ENCODE peak calls at places on chromosome 14, in ten cellular contexts. C is esophagus squamous epithelium, Y is esophagus muscularis mucosa, S is cardiac muscle cell, K is bronchial epithelial cell, J is pancreas, L is lung, Q is lower leg skin, H is brain microvascular endothelial cell, W is psoas muscle. N is an unnamed sample.

GRCh38 chr14:64203366-64204006 is 90.7 kb downstream of the ESR2 start:
- DNase-seq in K (no peak), H (no peak), C (no peak), J (no peak), W (no peak), Q (no peak), S (no peak), Y (no peak), L (no peak), N (no peak)

GRCh38 chr14:96275182-96276112 is 19.4 kb downstream of the BDKRB1 start:
- DNase-seq in L (peak), S (peak), Q (peak), H (peak), C (no peak), K (peak), W (peak), J (peak), Y (peak), N (peak)

GRCh38 chr14:79011091-79011919 is 841.1 kb downstream of the NRXN3 start:
- DNase-seq in Q (no peak), H (peak), L (no peak), C (no peak), J (no peak), K (peak), Y (no peak), W (no peak), S (peak), N (no peak)

GRCh38 chr14:103103461-103104388 is 9.2 kb downstream of the EXOC3L4 start:
- DNase-seq in Y (no peak), S (peak), H (no peak), W (peak), C (no peak), L (no peak), Q (no peak), K (peak), J (peak), N (no peak)

GRCh38 chr14:84959796-84960515 is 570.0 kb upstream of the FLRT2 start:
- DNase-seq in K (no peak), Y (no peak), S (no peak), L (no peak), C (no peak), W (no peak), J (no peak), H (no peak), Q (no peak), N (no peak)

GRCh38 chr14:23183076-23183475 is 384 bp downstream of the SLC7A8 start:
- DNase-seq in C (no peak), Y (no peak), K (no peak), W (no peak), Q (no peak), H (no peak), S (no peak), L (no peak), J (no peak), N (no peak)

GRCh38 chr14:79972230-79972629 is 239.1 kb downstream of the DIO2 start:
- DNase-seq in K (no peak), W (no peak), S (no peak), J (no peak), Y (no peak), Q (no peak), L (no peak), H (peak), C (no peak), N (no peak)

GRCh38 chr14:68978550-68978911 is 571 bp downstream of the ACTN1 start:
- DNase-seq in S (peak), Q (peak), K (no peak), Y (no peak), L (peak), H (no peak), J (peak), C (no peak), W (peak), N (peak)

GRCh38 chr14:64038857-64039542 is 186.2 kb downstream of the SYNE2 start:
- DNase-seq in Y (no peak), K (no peak), S (peak), J (no peak), L (no peak), Q (no peak), W (no peak), H (no peak), C (no peak), N (no peak)

GRCh38 chr14:54651649-54652048 is 84.7 kb downstream of the SAMD4A start:
- DNase-seq in Y (no peak), S (no peak), K (peak), J (no peak), W (no peak), C (no peak), H (no peak), L (no peak), Q (no peak), N (no peak)

GRCh38 chr14:31926123-31926522 is 151.0 kb upstream of the ARHGAP5 start:
- DNase-seq in L (no peak), K (peak), H (no peak), C (no peak), J (no peak), Q (no peak), S (peak), W (no peak), Y (no peak), N (no peak)

GRCh38 chr14:31084385-31084784 is 58.2 kb upstream of the STRN3 start:
- DNase-seq in Q (peak), C (no peak), S (no peak), Y (no peak), K (no peak), H (no peak), J (no peak), W (peak), L (no peak), N (no peak)

GRCh38 chr14:57066887-57067513 is 201.7 kb downstream of the EXOC5 start:
- DNase-seq in W (no peak), S (peak), L (no peak), H (peak), Q (no peak), C (no peak), J (peak), K (peak), Y (no peak), N (peak)
- TF ChIP-seq CTCF in W (peak), S (peak), L (no peak), H (peak), Q (no peak), C (no peak), J (peak), K (peak), Y (peak), N (no peak)

DNA sequence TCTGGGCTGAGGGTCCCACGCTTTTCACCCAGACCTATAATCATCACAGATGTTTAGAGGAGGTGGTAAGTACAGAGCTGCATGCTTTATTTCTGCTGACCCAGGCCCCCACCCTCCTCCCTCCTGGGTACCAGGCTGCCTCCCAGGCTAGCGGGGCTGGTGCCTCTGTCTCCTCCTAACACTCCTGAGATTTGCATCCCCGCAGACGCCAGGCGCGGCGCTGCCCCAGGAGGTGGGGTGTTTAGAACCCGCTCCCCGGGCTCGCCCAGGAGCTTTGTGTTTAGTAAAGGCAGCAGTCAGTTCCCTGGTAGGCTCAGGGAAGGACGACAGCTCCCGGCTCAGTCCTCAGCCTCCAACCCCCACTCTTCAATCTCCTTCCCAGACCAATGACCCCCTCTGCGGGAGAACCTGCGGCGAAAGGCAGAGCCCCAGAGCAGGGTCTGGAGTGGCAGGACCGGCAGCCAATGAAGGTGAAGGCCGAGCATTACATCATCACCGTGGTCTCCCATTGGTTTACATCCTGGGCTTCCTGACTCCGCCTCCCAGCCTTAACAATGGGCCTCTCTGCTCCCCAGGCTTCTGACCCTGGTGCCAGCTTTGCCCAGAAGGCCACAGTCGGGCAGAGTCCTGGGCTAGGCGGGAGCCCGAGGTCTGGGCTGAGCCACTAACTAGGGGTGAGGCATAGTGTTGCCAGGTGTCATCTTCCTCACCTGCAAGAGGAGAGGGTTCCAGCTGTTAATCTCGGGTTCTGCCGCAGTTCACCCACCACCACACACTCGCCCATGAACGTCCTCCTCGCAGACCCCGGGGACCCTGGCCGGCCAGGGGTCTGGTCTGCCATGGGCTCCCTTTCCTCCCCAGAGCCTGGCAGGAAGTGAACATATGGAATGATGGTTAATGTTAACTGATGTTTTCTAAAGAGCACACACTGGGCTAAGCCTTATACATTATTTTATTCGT is 57.5 kb downstream of the CALM1 start:
- DNase-seq in C (no peak), L (peak), Q (peak), H (peak), Y (no peak), J (peak), S (peak), K (peak), W (peak), N (peak)
- TF ChIP-seq CTCF in C (no peak), L (no peak), Q (no peak), H (peak), Y (no peak), J (no peak), S (no peak), K (peak), W (no peak), N (no peak)

DNA sequence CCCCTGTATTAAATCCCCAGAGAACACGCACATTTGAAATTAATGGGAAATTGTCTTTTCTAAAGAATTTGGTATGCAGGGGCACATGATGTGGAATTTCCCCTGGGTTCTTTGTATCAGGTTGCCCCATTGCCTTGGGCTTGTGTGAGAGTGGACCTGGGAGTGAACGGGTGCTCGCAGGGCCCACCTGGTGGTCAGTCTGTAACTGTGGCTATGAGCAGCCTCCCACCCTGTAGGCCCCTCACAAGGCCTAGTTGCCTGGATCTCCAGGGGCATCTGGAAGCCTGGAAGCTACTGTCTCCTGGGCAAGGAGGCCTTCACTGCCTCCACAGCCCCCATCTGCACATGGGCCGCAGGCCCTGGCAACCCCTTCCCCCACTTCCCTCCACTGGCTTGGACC is 96.7 kb downstream of the SLC25A47 start:
- DNase-seq in S (no peak), W (no peak), H (no peak), K (no peak), C (no peak), J (no peak), Q (no peak), L (no peak), Y (no peak), N (no peak)
- TF ChIP-seq CTCF in S (peak), W (no peak), H (peak), K (no peak), C (no peak), J (no peak), Q (no peak), L (no peak), Y (no peak), N (peak)

GRCh38 chr14:77763978-77764377 is 3.0 kb upstream of the SNW1 start:
- DNase-seq in K (no peak), H (no peak), C (no peak), Y (no peak), Q (no peak), S (no peak), W (no peak), L (no peak), J (no peak), N (no peak)

GRCh38 chr14:77760381-77761204 is at the start of gene SNW1:
- DNase-seq in K (peak), H (peak), L (peak), Y (peak), W (peak), J (peak), Q (peak), S (peak), C (peak), N (peak)

GRCh38 chr14:77763316-77763715 is 2.4 kb upstream of the SNW1 start:
- DNase-seq in W (no peak), S (no peak), L (no peak), Y (no peak), J (no peak), Q (no peak), K (no peak), H (no peak), C (no peak), N (no peak)

GRCh38 chr14:77761205-77761931 is 412 bp upstream of the SNW1 start:
- DNase-seq in S (peak), H (peak), W (peak), J (no peak), C (no peak), K (peak), L (peak), Y (no peak), Q (no peak), N (no peak)
- TF ChIP-seq CTCF in S (peak), H (peak), W (no peak), J (no peak), C (no peak), K (peak), L (no peak), Y (peak), Q (no peak), N (no peak)

GRCh38 chr14:56874375-56874774 is 64.1 kb upstream of the OTX2 start:
- DNase-seq in Q (no peak), Y (no peak), K (peak), J (peak), S (no peak), W (no peak), H (no peak), C (no peak), L (no peak), N (no peak)
- TF ChIP-seq CTCF in Q (no peak), Y (no peak), K (peak), J (no peak), S (no peak), W (no peak), H (no peak), C (no peak), L (no peak), N (no peak)

DNA sequence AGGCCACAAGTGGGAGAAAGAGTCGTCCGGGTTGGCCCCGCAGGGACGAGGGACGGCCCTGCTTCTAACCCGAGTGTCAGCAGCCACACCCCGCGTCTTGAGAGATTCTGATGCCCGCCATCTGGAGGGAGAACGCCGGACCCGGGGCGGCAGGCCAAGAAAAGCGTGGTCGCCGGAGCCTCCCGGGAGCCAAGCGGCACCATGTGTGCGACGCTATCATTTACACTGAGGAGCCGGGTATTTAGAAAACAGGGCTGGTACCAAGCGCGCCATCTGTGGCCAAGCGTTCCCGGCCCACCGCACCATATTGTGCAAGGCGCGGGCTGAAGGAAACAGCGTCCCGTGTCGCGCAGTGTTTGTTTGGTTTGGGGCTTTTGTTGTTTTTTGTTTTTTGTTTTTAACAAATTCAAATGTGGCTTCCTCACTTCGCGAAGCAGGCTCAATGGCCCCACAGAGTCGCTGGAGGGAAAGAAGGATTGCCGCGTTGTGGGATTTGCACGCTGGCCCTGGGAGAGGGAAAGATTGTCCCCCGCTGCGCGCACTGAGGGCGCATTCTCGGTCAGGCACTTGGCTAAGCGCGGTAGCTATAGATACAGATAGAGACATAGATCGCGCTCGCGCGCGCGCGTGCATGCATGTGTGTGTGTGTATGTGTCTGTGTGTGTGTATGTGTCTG is 153.8 kb downstream of the BCL11B start:
- DNase-seq in Y (peak), H (no peak), Q (peak), L (peak), K (no peak), C (no peak), S (no peak), J (no peak), W (no peak), N (peak)
- TF ChIP-seq CTCF in Y (no peak), H (no peak), Q (no peak), L (no peak), K (peak), C (no peak), S (no peak), J (no peak), W (no peak), N (no peak)

DNA sequence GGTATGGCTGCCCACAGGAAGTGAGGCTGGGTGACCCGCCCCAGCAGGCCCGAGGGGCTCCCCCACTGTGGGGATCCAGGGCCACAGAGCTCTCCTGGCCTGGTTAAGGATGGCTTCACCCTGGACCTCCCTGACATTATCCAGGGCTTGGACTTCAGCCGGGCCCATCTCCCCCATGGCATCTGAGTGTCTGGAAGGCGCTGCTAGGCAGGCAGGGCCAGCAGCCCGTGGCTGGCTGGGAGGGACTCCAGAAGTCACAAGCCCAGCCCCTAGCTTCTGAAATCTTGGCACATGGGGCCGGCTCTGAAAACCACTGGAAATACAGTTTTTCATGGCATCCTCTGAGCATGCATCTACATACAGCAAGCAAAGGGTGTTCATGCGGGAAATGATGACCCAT is 42.2 kb upstream of the DIO3 start:
- DNase-seq in J (no peak), C (no peak), Y (no peak), Q (no peak), W (peak), S (no peak), L (no peak), H (no peak), K (no peak), N (no peak)
- TF ChIP-seq CTCF in J (no peak), C (no peak), Y (no peak), Q (no peak), W (no peak), S (no peak), L (no peak), H (no peak), K (no peak), N (no peak)

GRCh38 chr14:95228240-95228639 is 70.9 kb upstream of the DICER1 start:
- DNase-seq in J (no peak), Y (no peak), K (peak), S (no peak), Q (peak), H (no peak), W (no peak), C (no peak), L (no peak), N (no peak)

GRCh38 chr14:95226801-95227200 is 69.5 kb upstream of the DICER1 start:
- DNase-seq in W (no peak), Y (no peak), H (no peak), L (no peak), K (no peak), C (no peak), Q (no peak), S (no peak), J (no peak), N (no peak)

GRCh38 chr14:95231966-95232365 is 74.6 kb upstream of the DICER1 start:
- DNase-seq in C (no peak), Y (no peak), W (no peak), Q (no peak), H (no peak), J (no peak), S (no peak), K (no peak), L (no peak), N (no peak)

GRCh38 chr14:95227279-95227860 is 70.0 kb upstream of the DICER1 start:
- DNase-seq in Q (peak), W (no peak), K (peak), H (peak), S (peak), L (no peak), J (peak), Y (no peak), C (no peak), N (peak)

GRCh38 chr14:95229749-95230148 is 72.4 kb upstream of the DICER1 start:
- DNase-seq in C (no peak), H (no peak), J (no peak), L (no peak), W (no peak), Y (no peak), K (no peak), S (no peak), Q (peak), N (no peak)
- TF ChIP-seq CTCF in C (no peak), H (peak), J (no peak), L (no peak), W (no peak), Y (no peak), K (peak), S (peak), Q (no peak), N (no peak)